ENCODE peak calls at places on chromosomes 16 and 17, in eight cellular contexts. One of them, this sample, is unnamed.

GRCh38 chr17:81039096-81039495 is 4.1 kb downstream of the BAIAP2 start:
- DNase-seq in tibial nerve: no peak
- DNase-seq in SK-N-SH: no peak
- DNase-seq in stomach: no peak
- DNase-seq in sigmoid colon: no peak
- DNase-seq in K562: no peak
- DNase-seq in suprapubic skin: no peak
- DNase-seq in A549: no peak
- DNase-seq in this sample: no peak

GRCh38 chr16:72443809-72444208 is 271.9 kb upstream of the PMFBP1 start:
- DNase-seq in tibial nerve: no peak
- DNase-seq in SK-N-SH: no peak
- DNase-seq in stomach: no peak
- DNase-seq in sigmoid colon: no peak
- DNase-seq in K562: no peak
- DNase-seq in suprapubic skin: no peak
- DNase-seq in A549: no peak
- DNase-seq in this sample: no peak

GRCh38 chr16:53290520-53290919 is 143.8 kb upstream of the RBL2 start:
- DNase-seq in tibial nerve: no peak
- DNase-seq in SK-N-SH: no peak
- DNase-seq in stomach: no peak
- DNase-seq in sigmoid colon: no peak
- DNase-seq in K562: no peak
- DNase-seq in suprapubic skin: no peak
- DNase-seq in A549: no peak
- DNase-seq in this sample: no peak

GRCh38 chr17:66843606-66844005 is 8.7 kb downstream of the CACNG5 start:
- DNase-seq in tibial nerve: no peak
- DNase-seq in SK-N-SH: peak; percentile 51
- DNase-seq in stomach: no peak
- DNase-seq in sigmoid colon: no peak
- DNase-seq in K562: no peak
- DNase-seq in suprapubic skin: no peak
- DNase-seq in A549: no peak
- DNase-seq in this sample: no peak

GRCh38 chr16:75379911-75380847 is 53.1 kb downstream of the CFDP1 start:
- DNase-seq in tibial nerve: no peak
- DNase-seq in SK-N-SH: no peak
- DNase-seq in stomach: no peak
- DNase-seq in sigmoid colon: no peak
- DNase-seq in K562: no peak
- DNase-seq in suprapubic skin: no peak
- DNase-seq in A549: no peak
- DNase-seq in this sample: no peak

GRCh38 chr16:70646260-70647241 is at the start of gene IL34:
- DNase-seq in tibial nerve: no peak
- DNase-seq in SK-N-SH: peak; percentile 77
- DNase-seq in stomach: no peak
- DNase-seq in sigmoid colon: peak; percentile 77
- DNase-seq in K562: no peak
- DNase-seq in suprapubic skin: no peak
- DNase-seq in A549: no peak
- DNase-seq in this sample: no peak

GRCh38 chr17:48961516-48962233 is 6.7 kb downstream of the GIP start:
- DNase-seq in tibial nerve: no peak
- DNase-seq in SK-N-SH: no peak
- DNase-seq in stomach: no peak
- DNase-seq in sigmoid colon: no peak
- DNase-seq in K562: peak; percentile 77
- DNase-seq in suprapubic skin: no peak
- DNase-seq in A549: peak; percentile 83
- DNase-seq in this sample: no peak

GRCh38 chr17:2064980-2065785 is 10.3 kb downstream of the HIC1 start:
- DNase-seq in tibial nerve: no peak
- DNase-seq in SK-N-SH: peak; percentile 66
- DNase-seq in stomach: no peak
- DNase-seq in sigmoid colon: no peak
- DNase-seq in K562: peak; percentile 59
- DNase-seq in suprapubic skin: peak; percentile 72
- DNase-seq in A549: peak; percentile 59
- DNase-seq in this sample: peak; percentile 54

GRCh38 chr16:51084074-51084928 is 66.8 kb downstream of the SALL1 start:
- DNase-seq in tibial nerve: no peak
- DNase-seq in SK-N-SH: no peak
- DNase-seq in stomach: no peak
- DNase-seq in sigmoid colon: no peak
- DNase-seq in K562: no peak
- DNase-seq in suprapubic skin: no peak
- DNase-seq in A549: no peak
- DNase-seq in this sample: no peak

GRCh38 chr16:59849716-59850115 is 1115.6 kb upstream of the GOT2 start:
- DNase-seq in tibial nerve: no peak
- DNase-seq in SK-N-SH: no peak
- DNase-seq in stomach: no peak
- DNase-seq in sigmoid colon: no peak
- DNase-seq in K562: no peak
- DNase-seq in suprapubic skin: no peak
- DNase-seq in A549: no peak
- DNase-seq in this sample: no peak

GRCh38 chr16:81817296-81817695 is 38.2 kb downstream of the PLCG2 start:
- DNase-seq in tibial nerve: no peak
- DNase-seq in SK-N-SH: no peak
- DNase-seq in stomach: no peak
- DNase-seq in sigmoid colon: no peak
- DNase-seq in K562: no peak
- DNase-seq in suprapubic skin: no peak
- DNase-seq in A549: no peak
- DNase-seq in this sample: no peak

GRCh38 chr16:80816372-80816771 is 12.0 kb upstream of the CDYL2 start:
- DNase-seq in tibial nerve: no peak
- DNase-seq in SK-N-SH: no peak
- DNase-seq in stomach: no peak
- DNase-seq in sigmoid colon: no peak
- DNase-seq in K562: no peak
- DNase-seq in suprapubic skin: no peak
- DNase-seq in A549: no peak
- DNase-seq in this sample: no peak

DNA sequence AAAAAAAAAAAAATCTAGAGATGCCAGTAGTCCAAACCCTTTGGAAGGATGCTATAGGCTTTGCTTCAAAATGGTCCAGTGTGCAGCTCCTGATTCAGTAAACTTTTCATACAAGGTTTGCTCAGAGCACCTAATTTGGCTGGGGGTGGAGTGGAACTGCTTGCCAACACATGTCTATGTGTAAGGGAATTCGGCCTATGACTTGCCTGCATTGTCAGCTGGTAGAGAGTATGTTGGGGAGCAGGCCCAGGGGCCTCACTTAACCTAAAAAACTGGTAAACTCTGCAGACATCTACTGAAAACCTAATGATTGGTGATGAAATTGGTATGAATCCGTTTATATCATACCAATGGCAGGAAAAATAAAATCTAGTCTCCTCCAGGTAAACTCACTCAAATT is 1.5 kb upstream of the MFSD6L start:
- DNase-seq in tibial nerve: no peak
- DNase-seq in SK-N-SH: no peak
- DNase-seq in stomach: no peak
- DNase-seq in sigmoid colon: no peak
- DNase-seq in K562: no peak
- DNase-seq in suprapubic skin: no peak
- DNase-seq in A549: no peak
- DNase-seq in this sample: no peak
- TF ChIP-seq EP300 in tibial nerve: no peak
- TF ChIP-seq EP300 in SK-N-SH: no peak
- TF ChIP-seq EP300 in stomach: no peak
- TF ChIP-seq EP300 in sigmoid colon: no peak
- TF ChIP-seq EP300 in K562: no peak
- TF ChIP-seq EP300 in suprapubic skin: no peak
- TF ChIP-seq EP300 in A549: no peak
- TF ChIP-seq EP300 in this sample: no peak

GRCh38 chr17:54933921-54934320 is 33.3 kb downstream of the TOM1L1 start:
- DNase-seq in tibial nerve: no peak
- DNase-seq in SK-N-SH: no peak
- DNase-seq in stomach: no peak
- DNase-seq in sigmoid colon: no peak
- DNase-seq in K562: no peak
- DNase-seq in suprapubic skin: no peak
- DNase-seq in A549: no peak
- DNase-seq in this sample: no peak
- TF ChIP-seq EP300 in tibial nerve: no peak
- TF ChIP-seq EP300 in SK-N-SH: no peak
- TF ChIP-seq EP300 in stomach: no peak
- TF ChIP-seq EP300 in sigmoid colon: no peak
- TF ChIP-seq EP300 in K562: no peak
- TF ChIP-seq EP300 in suprapubic skin: no peak
- TF ChIP-seq EP300 in A549: no peak
- TF ChIP-seq EP300 in this sample: no peak

GRCh38 chr16:56647641-56648431 is 3.9 kb upstream of the MT1B start:
- DNase-seq in tibial nerve: no peak
- DNase-seq in SK-N-SH: no peak
- DNase-seq in stomach: no peak
- DNase-seq in sigmoid colon: no peak
- DNase-seq in K562: no peak
- DNase-seq in suprapubic skin: no peak
- DNase-seq in A549: no peak
- DNase-seq in this sample: no peak
- TF ChIP-seq EP300 in tibial nerve: no peak
- TF ChIP-seq EP300 in SK-N-SH: no peak
- TF ChIP-seq EP300 in stomach: no peak
- TF ChIP-seq EP300 in sigmoid colon: no peak
- TF ChIP-seq EP300 in K562: no peak
- TF ChIP-seq EP300 in suprapubic skin: no peak
- TF ChIP-seq EP300 in A549: no peak
- TF ChIP-seq EP300 in this sample: no peak

DNA sequence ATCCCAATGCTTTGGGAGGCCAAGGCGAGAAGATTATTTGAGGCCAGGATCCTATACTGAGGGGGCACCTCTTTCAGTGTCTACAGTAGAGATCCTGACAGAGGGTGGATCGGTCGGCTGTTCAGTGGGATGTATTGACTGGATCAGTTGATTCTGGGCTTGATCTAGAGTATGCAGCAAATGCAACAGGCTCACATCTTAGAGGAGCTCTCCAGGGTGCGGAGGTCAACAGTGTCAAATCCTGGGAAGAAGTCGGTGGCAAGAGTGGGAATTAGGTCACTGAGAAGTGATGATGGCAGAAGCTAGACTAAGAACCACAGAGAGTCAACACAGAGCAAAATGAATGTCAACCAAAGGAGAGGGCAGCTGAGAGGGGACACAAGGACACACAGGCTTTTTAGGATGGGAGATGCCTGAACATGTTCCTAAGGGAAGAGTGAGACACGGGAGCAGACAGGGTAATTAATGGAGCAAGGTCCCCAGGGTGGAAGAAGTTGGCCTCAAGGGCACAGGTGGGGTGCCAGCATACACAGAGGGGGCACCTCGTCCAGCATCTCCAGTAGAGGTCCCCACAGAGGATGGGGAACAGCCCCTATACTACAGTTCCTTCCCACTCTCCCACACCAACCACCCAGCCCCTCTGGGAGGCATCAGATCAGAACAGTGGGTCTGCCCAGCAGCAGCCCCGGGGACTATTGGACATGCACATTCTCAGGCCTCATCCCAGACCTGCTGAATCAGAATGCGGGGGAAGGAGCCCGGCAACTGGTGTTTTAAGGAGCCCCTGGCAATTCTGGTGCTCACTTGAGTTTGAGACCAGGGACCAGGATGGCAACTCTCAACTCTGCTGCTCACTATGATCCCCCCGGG is 10.0 kb upstream of the CYTH1 start:
- DNase-seq in tibial nerve: no peak
- DNase-seq in SK-N-SH: peak; percentile 34
- DNase-seq in stomach: no peak
- DNase-seq in sigmoid colon: no peak
- DNase-seq in K562: no peak
- DNase-seq in suprapubic skin: no peak
- DNase-seq in A549: no peak
- DNase-seq in this sample: no peak
- TF ChIP-seq EP300 in tibial nerve: no peak
- TF ChIP-seq EP300 in SK-N-SH: no peak
- TF ChIP-seq EP300 in stomach: no peak
- TF ChIP-seq EP300 in sigmoid colon: no peak
- TF ChIP-seq EP300 in K562: no peak
- TF ChIP-seq EP300 in suprapubic skin: no peak
- TF ChIP-seq EP300 in A549: no peak
- TF ChIP-seq EP300 in this sample: no peak

DNA sequence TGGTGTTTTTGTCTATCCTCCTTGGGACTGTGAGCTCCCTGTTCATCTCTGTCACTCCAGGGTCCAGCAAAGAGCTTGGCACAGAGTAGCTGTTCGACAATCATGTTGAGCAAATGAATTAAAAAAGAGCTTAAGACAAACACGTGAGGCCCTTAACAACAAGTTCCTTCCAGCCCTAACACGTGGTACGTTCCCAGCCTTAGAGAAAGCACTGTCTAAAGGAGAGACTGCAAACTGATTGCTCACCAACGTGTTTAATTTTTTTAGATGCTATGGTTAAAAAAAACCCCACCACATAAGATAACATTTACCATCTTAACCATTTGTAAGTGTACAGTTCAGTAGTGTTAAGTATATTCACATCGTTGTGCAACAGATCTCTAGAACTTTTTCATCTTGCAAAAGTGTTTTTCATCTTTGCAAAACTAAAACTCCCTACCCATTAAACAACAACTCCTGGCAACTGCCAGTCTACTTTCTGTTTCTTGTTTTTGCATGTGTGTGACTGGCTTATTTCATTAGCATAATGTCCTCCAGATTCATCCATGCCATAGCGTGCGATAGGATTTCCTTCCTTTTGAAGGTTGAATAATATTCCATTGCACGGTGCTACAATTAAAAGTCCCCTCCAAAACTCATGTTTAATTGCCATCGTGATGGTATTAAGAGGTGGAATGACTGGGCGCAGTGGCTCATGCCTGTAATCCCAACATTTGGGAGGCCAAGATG is 28.2 kb downstream of the LAT start:
- DNase-seq in tibial nerve: no peak
- DNase-seq in SK-N-SH: no peak
- DNase-seq in stomach: no peak
- DNase-seq in sigmoid colon: no peak
- DNase-seq in K562: no peak
- DNase-seq in suprapubic skin: no peak
- DNase-seq in A549: no peak
- DNase-seq in this sample: no peak
- TF ChIP-seq EP300 in tibial nerve: no peak
- TF ChIP-seq EP300 in SK-N-SH: no peak
- TF ChIP-seq EP300 in stomach: no peak
- TF ChIP-seq EP300 in sigmoid colon: no peak
- TF ChIP-seq EP300 in K562: no peak
- TF ChIP-seq EP300 in suprapubic skin: no peak
- TF ChIP-seq EP300 in A549: no peak
- TF ChIP-seq EP300 in this sample: no peak

DNA sequence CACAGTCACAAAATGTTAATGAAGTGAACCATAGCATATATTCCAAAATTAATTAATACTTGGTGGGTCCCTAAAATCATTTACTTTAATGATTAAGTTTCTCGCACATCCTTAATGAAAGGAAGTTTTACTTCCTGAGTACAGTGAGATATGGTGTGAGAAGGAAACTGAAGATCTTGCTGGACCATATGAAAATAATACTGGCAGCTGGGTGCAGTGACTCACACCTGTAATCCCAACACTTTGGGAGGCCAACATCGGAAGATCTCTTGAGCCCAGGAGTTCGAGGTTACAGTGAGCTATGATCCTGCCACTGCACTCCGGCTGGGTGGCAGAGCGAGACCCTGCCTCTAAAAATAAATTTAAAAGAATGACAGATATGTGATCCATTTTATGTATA is 62.5 kb downstream of the ABCA8 start:
- DNase-seq in tibial nerve: no peak
- DNase-seq in SK-N-SH: no peak
- DNase-seq in stomach: no peak
- DNase-seq in sigmoid colon: no peak
- DNase-seq in K562: no peak
- DNase-seq in suprapubic skin: no peak
- DNase-seq in A549: no peak
- DNase-seq in this sample: no peak
- TF ChIP-seq EP300 in tibial nerve: no peak
- TF ChIP-seq EP300 in SK-N-SH: no peak
- TF ChIP-seq EP300 in stomach: no peak
- TF ChIP-seq EP300 in sigmoid colon: no peak
- TF ChIP-seq EP300 in K562: no peak
- TF ChIP-seq EP300 in suprapubic skin: no peak
- TF ChIP-seq EP300 in A549: no peak
- TF ChIP-seq EP300 in this sample: no peak